ENCODE peak calls at places on chromosomes 2 and 18, in nine cellular contexts. One of them, this sample, is unnamed.

GRCh38 chr2:36456227-36456788 is 100.7 kb downstream of the CRIM1 start:
- DNase-seq in stimulated activated CD8-positive, alpha-beta memory T cell treated with anti-CD3 and anti-CD28 coated beads, Interleukin-15, amount 100 ng/mL, for 48 hours: no peak
- DNase-seq in activated CD4-positive, alpha-beta T cell treated with anti-CD3 and anti-CD28 coated beads, Interleukin-2, amount 10 ng/mL, durations not matched to agents 24 days and 14 days: no peak
- DNase-seq in naive thymus-derived CD8-positive, alpha-beta T cell: no peak
- DNase-seq in stimulated activated CD4-positive, alpha-beta T cell treated with anti-CD3 and anti-CD28 coated beads, Interleukin-12 subunit alpha, Interleukin-12 subunit beta, amount 100 ng/mL, for 4 hours: no peak
- DNase-seq in GM13977: no peak
- DNase-seq in progenitor cell of endocrine pancreas: no peak
- DNase-seq in neural crest cell: no peak
- DNase-seq in Right ventricle myocardium superior: peak; percentile 89
- DNase-seq in this sample: no peak

GRCh38 chr2:227615906-227616305 is 1.3 kb upstream of the SCYGR3 start:
- DNase-seq in stimulated activated CD8-positive, alpha-beta memory T cell treated with anti-CD3 and anti-CD28 coated beads, Interleukin-15, amount 100 ng/mL, for 48 hours: no peak
- DNase-seq in activated CD4-positive, alpha-beta T cell treated with anti-CD3 and anti-CD28 coated beads, Interleukin-2, amount 10 ng/mL, durations not matched to agents 24 days and 14 days: no peak
- DNase-seq in naive thymus-derived CD8-positive, alpha-beta T cell: no peak
- DNase-seq in stimulated activated CD4-positive, alpha-beta T cell treated with anti-CD3 and anti-CD28 coated beads, Interleukin-12 subunit alpha, Interleukin-12 subunit beta, amount 100 ng/mL, for 4 hours: no peak
- DNase-seq in GM13977: peak; percentile 6
- DNase-seq in progenitor cell of endocrine pancreas: no peak
- DNase-seq in neural crest cell: no peak
- DNase-seq in Right ventricle myocardium superior: no peak
- DNase-seq in this sample: no peak

GRCh38 chr18:36031407-36031806 is 36.0 kb downstream of the RPRD1A start:
- DNase-seq in stimulated activated CD8-positive, alpha-beta memory T cell treated with anti-CD3 and anti-CD28 coated beads, Interleukin-15, amount 100 ng/mL, for 48 hours: no peak
- DNase-seq in activated CD4-positive, alpha-beta T cell treated with anti-CD3 and anti-CD28 coated beads, Interleukin-2, amount 10 ng/mL, durations not matched to agents 24 days and 14 days: no peak
- DNase-seq in naive thymus-derived CD8-positive, alpha-beta T cell: no peak
- DNase-seq in stimulated activated CD4-positive, alpha-beta T cell treated with anti-CD3 and anti-CD28 coated beads, Interleukin-12 subunit alpha, Interleukin-12 subunit beta, amount 100 ng/mL, for 4 hours: no peak
- DNase-seq in GM13977: no peak
- DNase-seq in progenitor cell of endocrine pancreas: no peak
- DNase-seq in neural crest cell: no peak
- DNase-seq in Right ventricle myocardium superior: no peak
- DNase-seq in this sample: no peak

GRCh38 chr2:8000861-8001260 is 681.0 kb upstream of the ID2 start:
- DNase-seq in stimulated activated CD8-positive, alpha-beta memory T cell treated with anti-CD3 and anti-CD28 coated beads, Interleukin-15, amount 100 ng/mL, for 48 hours: no peak
- DNase-seq in activated CD4-positive, alpha-beta T cell treated with anti-CD3 and anti-CD28 coated beads, Interleukin-2, amount 10 ng/mL, durations not matched to agents 24 days and 14 days: no peak
- DNase-seq in naive thymus-derived CD8-positive, alpha-beta T cell: no peak
- DNase-seq in stimulated activated CD4-positive, alpha-beta T cell treated with anti-CD3 and anti-CD28 coated beads, Interleukin-12 subunit alpha, Interleukin-12 subunit beta, amount 100 ng/mL, for 4 hours: no peak
- DNase-seq in GM13977: no peak
- DNase-seq in progenitor cell of endocrine pancreas: no peak
- DNase-seq in neural crest cell: no peak
- DNase-seq in Right ventricle myocardium superior: no peak
- DNase-seq in this sample: no peak

GRCh38 chr2:220708366-220708765 is 863.7 kb downstream of the EPHA4 start:
- DNase-seq in stimulated activated CD8-positive, alpha-beta memory T cell treated with anti-CD3 and anti-CD28 coated beads, Interleukin-15, amount 100 ng/mL, for 48 hours: no peak
- DNase-seq in activated CD4-positive, alpha-beta T cell treated with anti-CD3 and anti-CD28 coated beads, Interleukin-2, amount 10 ng/mL, durations not matched to agents 24 days and 14 days: no peak
- DNase-seq in naive thymus-derived CD8-positive, alpha-beta T cell: no peak
- DNase-seq in stimulated activated CD4-positive, alpha-beta T cell treated with anti-CD3 and anti-CD28 coated beads, Interleukin-12 subunit alpha, Interleukin-12 subunit beta, amount 100 ng/mL, for 4 hours: no peak
- DNase-seq in GM13977: no peak
- DNase-seq in progenitor cell of endocrine pancreas: no peak
- DNase-seq in neural crest cell: no peak
- DNase-seq in Right ventricle myocardium superior: no peak
- DNase-seq in this sample: no peak

GRCh38 chr18:79503891-79504475 is 108.3 kb downstream of the NFATC1 start:
- DNase-seq in stimulated activated CD8-positive, alpha-beta memory T cell treated with anti-CD3 and anti-CD28 coated beads, Interleukin-15, amount 100 ng/mL, for 48 hours: no peak
- DNase-seq in activated CD4-positive, alpha-beta T cell treated with anti-CD3 and anti-CD28 coated beads, Interleukin-2, amount 10 ng/mL, durations not matched to agents 24 days and 14 days: no peak
- DNase-seq in naive thymus-derived CD8-positive, alpha-beta T cell: no peak
- DNase-seq in stimulated activated CD4-positive, alpha-beta T cell treated with anti-CD3 and anti-CD28 coated beads, Interleukin-12 subunit alpha, Interleukin-12 subunit beta, amount 100 ng/mL, for 4 hours: no peak
- DNase-seq in GM13977: no peak
- DNase-seq in progenitor cell of endocrine pancreas: no peak
- DNase-seq in neural crest cell: no peak
- DNase-seq in Right ventricle myocardium superior: no peak
- DNase-seq in this sample: no peak

GRCh38 chr2:148552675-148553331 is 91.7 kb upstream of the EPC2 start:
- DNase-seq in stimulated activated CD8-positive, alpha-beta memory T cell treated with anti-CD3 and anti-CD28 coated beads, Interleukin-15, amount 100 ng/mL, for 48 hours: no peak
- DNase-seq in activated CD4-positive, alpha-beta T cell treated with anti-CD3 and anti-CD28 coated beads, Interleukin-2, amount 10 ng/mL, durations not matched to agents 24 days and 14 days: peak; percentile 88
- DNase-seq in naive thymus-derived CD8-positive, alpha-beta T cell: peak; percentile 35
- DNase-seq in stimulated activated CD4-positive, alpha-beta T cell treated with anti-CD3 and anti-CD28 coated beads, Interleukin-12 subunit alpha, Interleukin-12 subunit beta, amount 100 ng/mL, for 4 hours: no peak
- DNase-seq in GM13977: peak; percentile 34
- DNase-seq in progenitor cell of endocrine pancreas: no peak
- DNase-seq in neural crest cell: no peak
- DNase-seq in Right ventricle myocardium superior: no peak
- DNase-seq in this sample: no peak

GRCh38 chr2:32783933-32784332 is 156.1 kb downstream of the TTC27 start:
- DNase-seq in stimulated activated CD8-positive, alpha-beta memory T cell treated with anti-CD3 and anti-CD28 coated beads, Interleukin-15, amount 100 ng/mL, for 48 hours: no peak
- DNase-seq in activated CD4-positive, alpha-beta T cell treated with anti-CD3 and anti-CD28 coated beads, Interleukin-2, amount 10 ng/mL, durations not matched to agents 24 days and 14 days: no peak
- DNase-seq in naive thymus-derived CD8-positive, alpha-beta T cell: no peak
- DNase-seq in stimulated activated CD4-positive, alpha-beta T cell treated with anti-CD3 and anti-CD28 coated beads, Interleukin-12 subunit alpha, Interleukin-12 subunit beta, amount 100 ng/mL, for 4 hours: no peak
- DNase-seq in GM13977: no peak
- DNase-seq in progenitor cell of endocrine pancreas: no peak
- DNase-seq in neural crest cell: no peak
- DNase-seq in Right ventricle myocardium superior: no peak
- DNase-seq in this sample: no peak

GRCh38 chr2:189954989-189955388 is 107.5 kb downstream of the MSTN start:
- DNase-seq in stimulated activated CD8-positive, alpha-beta memory T cell treated with anti-CD3 and anti-CD28 coated beads, Interleukin-15, amount 100 ng/mL, for 48 hours: no peak
- DNase-seq in activated CD4-positive, alpha-beta T cell treated with anti-CD3 and anti-CD28 coated beads, Interleukin-2, amount 10 ng/mL, durations not matched to agents 24 days and 14 days: no peak
- DNase-seq in naive thymus-derived CD8-positive, alpha-beta T cell: no peak
- DNase-seq in stimulated activated CD4-positive, alpha-beta T cell treated with anti-CD3 and anti-CD28 coated beads, Interleukin-12 subunit alpha, Interleukin-12 subunit beta, amount 100 ng/mL, for 4 hours: no peak
- DNase-seq in GM13977: no peak
- DNase-seq in progenitor cell of endocrine pancreas: no peak
- DNase-seq in neural crest cell: no peak
- DNase-seq in Right ventricle myocardium superior: no peak
- DNase-seq in this sample: no peak

GRCh38 chr18:57998461-57998860 is 45.6 kb upstream of the NEDD4L start:
- DNase-seq in stimulated activated CD8-positive, alpha-beta memory T cell treated with anti-CD3 and anti-CD28 coated beads, Interleukin-15, amount 100 ng/mL, for 48 hours: no peak
- DNase-seq in activated CD4-positive, alpha-beta T cell treated with anti-CD3 and anti-CD28 coated beads, Interleukin-2, amount 10 ng/mL, durations not matched to agents 24 days and 14 days: no peak
- DNase-seq in naive thymus-derived CD8-positive, alpha-beta T cell: no peak
- DNase-seq in stimulated activated CD4-positive, alpha-beta T cell treated with anti-CD3 and anti-CD28 coated beads, Interleukin-12 subunit alpha, Interleukin-12 subunit beta, amount 100 ng/mL, for 4 hours: no peak
- DNase-seq in GM13977: no peak
- DNase-seq in progenitor cell of endocrine pancreas: no peak
- DNase-seq in neural crest cell: no peak
- DNase-seq in Right ventricle myocardium superior: no peak
- DNase-seq in this sample: no peak

GRCh38 chr2:145431181-145431951 is 911.4 kb upstream of the ZEB2 start:
- DNase-seq in stimulated activated CD8-positive, alpha-beta memory T cell treated with anti-CD3 and anti-CD28 coated beads, Interleukin-15, amount 100 ng/mL, for 48 hours: no peak
- DNase-seq in activated CD4-positive, alpha-beta T cell treated with anti-CD3 and anti-CD28 coated beads, Interleukin-2, amount 10 ng/mL, durations not matched to agents 24 days and 14 days: no peak
- DNase-seq in naive thymus-derived CD8-positive, alpha-beta T cell: no peak
- DNase-seq in stimulated activated CD4-positive, alpha-beta T cell treated with anti-CD3 and anti-CD28 coated beads, Interleukin-12 subunit alpha, Interleukin-12 subunit beta, amount 100 ng/mL, for 4 hours: no peak
- DNase-seq in GM13977: no peak
- DNase-seq in progenitor cell of endocrine pancreas: no peak
- DNase-seq in neural crest cell: no peak
- DNase-seq in Right ventricle myocardium superior: no peak
- DNase-seq in this sample: no peak

GRCh38 chr2:8923173-8923572 is 80.3 kb downstream of the MBOAT2 start:
- DNase-seq in stimulated activated CD8-positive, alpha-beta memory T cell treated with anti-CD3 and anti-CD28 coated beads, Interleukin-15, amount 100 ng/mL, for 48 hours: no peak
- DNase-seq in activated CD4-positive, alpha-beta T cell treated with anti-CD3 and anti-CD28 coated beads, Interleukin-2, amount 10 ng/mL, durations not matched to agents 24 days and 14 days: no peak
- DNase-seq in naive thymus-derived CD8-positive, alpha-beta T cell: no peak
- DNase-seq in stimulated activated CD4-positive, alpha-beta T cell treated with anti-CD3 and anti-CD28 coated beads, Interleukin-12 subunit alpha, Interleukin-12 subunit beta, amount 100 ng/mL, for 4 hours: no peak
- DNase-seq in GM13977: no peak
- DNase-seq in progenitor cell of endocrine pancreas: no peak
- DNase-seq in neural crest cell: no peak
- DNase-seq in Right ventricle myocardium superior: no peak
- DNase-seq in this sample: no peak

GRCh38 chr2:74655579-74655978 is 1.5 kb downstream of the SEMA4F start:
- DNase-seq in stimulated activated CD8-positive, alpha-beta memory T cell treated with anti-CD3 and anti-CD28 coated beads, Interleukin-15, amount 100 ng/mL, for 48 hours: no peak
- DNase-seq in activated CD4-positive, alpha-beta T cell treated with anti-CD3 and anti-CD28 coated beads, Interleukin-2, amount 10 ng/mL, durations not matched to agents 24 days and 14 days: peak; percentile 52
- DNase-seq in naive thymus-derived CD8-positive, alpha-beta T cell: no peak
- DNase-seq in stimulated activated CD4-positive, alpha-beta T cell treated with anti-CD3 and anti-CD28 coated beads, Interleukin-12 subunit alpha, Interleukin-12 subunit beta, amount 100 ng/mL, for 4 hours: no peak
- DNase-seq in GM13977: no peak
- DNase-seq in progenitor cell of endocrine pancreas: no peak
- DNase-seq in neural crest cell: no peak
- DNase-seq in Right ventricle myocardium superior: no peak
- DNase-seq in this sample: no peak

GRCh38 chr18:36157441-36157840 is 27.7 kb downstream of the ELP2 start:
- DNase-seq in stimulated activated CD8-positive, alpha-beta memory T cell treated with anti-CD3 and anti-CD28 coated beads, Interleukin-15, amount 100 ng/mL, for 48 hours: no peak
- DNase-seq in activated CD4-positive, alpha-beta T cell treated with anti-CD3 and anti-CD28 coated beads, Interleukin-2, amount 10 ng/mL, durations not matched to agents 24 days and 14 days: no peak
- DNase-seq in naive thymus-derived CD8-positive, alpha-beta T cell: no peak
- DNase-seq in stimulated activated CD4-positive, alpha-beta T cell treated with anti-CD3 and anti-CD28 coated beads, Interleukin-12 subunit alpha, Interleukin-12 subunit beta, amount 100 ng/mL, for 4 hours: no peak
- DNase-seq in GM13977: no peak
- DNase-seq in progenitor cell of endocrine pancreas: no peak
- DNase-seq in neural crest cell: no peak
- DNase-seq in Right ventricle myocardium superior: no peak
- DNase-seq in this sample: no peak

GRCh38 chr2:207749873-207750272 is 19.8 kb downstream of the FZD5 start:
- DNase-seq in stimulated activated CD8-positive, alpha-beta memory T cell treated with anti-CD3 and anti-CD28 coated beads, Interleukin-15, amount 100 ng/mL, for 48 hours: no peak
- DNase-seq in activated CD4-positive, alpha-beta T cell treated with anti-CD3 and anti-CD28 coated beads, Interleukin-2, amount 10 ng/mL, durations not matched to agents 24 days and 14 days: no peak
- DNase-seq in naive thymus-derived CD8-positive, alpha-beta T cell: no peak
- DNase-seq in stimulated activated CD4-positive, alpha-beta T cell treated with anti-CD3 and anti-CD28 coated beads, Interleukin-12 subunit alpha, Interleukin-12 subunit beta, amount 100 ng/mL, for 4 hours: no peak
- DNase-seq in GM13977: no peak
- DNase-seq in progenitor cell of endocrine pancreas: no peak
- DNase-seq in neural crest cell: no peak
- DNase-seq in Right ventricle myocardium superior: no peak
- DNase-seq in this sample: no peak

GRCh38 chr2:58638256-58638795 is 397.2 kb upstream of the FANCL start:
- DNase-seq in stimulated activated CD8-positive, alpha-beta memory T cell treated with anti-CD3 and anti-CD28 coated beads, Interleukin-15, amount 100 ng/mL, for 48 hours: no peak
- DNase-seq in activated CD4-positive, alpha-beta T cell treated with anti-CD3 and anti-CD28 coated beads, Interleukin-2, amount 10 ng/mL, durations not matched to agents 24 days and 14 days: no peak
- DNase-seq in naive thymus-derived CD8-positive, alpha-beta T cell: no peak
- DNase-seq in stimulated activated CD4-positive, alpha-beta T cell treated with anti-CD3 and anti-CD28 coated beads, Interleukin-12 subunit alpha, Interleukin-12 subunit beta, amount 100 ng/mL, for 4 hours: no peak
- DNase-seq in GM13977: no peak
- DNase-seq in progenitor cell of endocrine pancreas: no peak
- DNase-seq in neural crest cell: no peak
- DNase-seq in Right ventricle myocardium superior: no peak
- DNase-seq in this sample: no peak

GRCh38 chr2:1265454-1265853 is 147.8 kb upstream of the TPO start:
- DNase-seq in stimulated activated CD8-positive, alpha-beta memory T cell treated with anti-CD3 and anti-CD28 coated beads, Interleukin-15, amount 100 ng/mL, for 48 hours: no peak
- DNase-seq in activated CD4-positive, alpha-beta T cell treated with anti-CD3 and anti-CD28 coated beads, Interleukin-2, amount 10 ng/mL, durations not matched to agents 24 days and 14 days: no peak
- DNase-seq in naive thymus-derived CD8-positive, alpha-beta T cell: no peak
- DNase-seq in stimulated activated CD4-positive, alpha-beta T cell treated with anti-CD3 and anti-CD28 coated beads, Interleukin-12 subunit alpha, Interleukin-12 subunit beta, amount 100 ng/mL, for 4 hours: no peak
- DNase-seq in GM13977: no peak
- DNase-seq in progenitor cell of endocrine pancreas: no peak
- DNase-seq in neural crest cell: no peak
- DNase-seq in Right ventricle myocardium superior: no peak
- DNase-seq in this sample: no peak

GRCh38 chr2:99804969-99805368 is 315.2 kb upstream of the REV1 start:
- DNase-seq in stimulated activated CD8-positive, alpha-beta memory T cell treated with anti-CD3 and anti-CD28 coated beads, Interleukin-15, amount 100 ng/mL, for 48 hours: no peak
- DNase-seq in activated CD4-positive, alpha-beta T cell treated with anti-CD3 and anti-CD28 coated beads, Interleukin-2, amount 10 ng/mL, durations not matched to agents 24 days and 14 days: no peak
- DNase-seq in naive thymus-derived CD8-positive, alpha-beta T cell: no peak
- DNase-seq in stimulated activated CD4-positive, alpha-beta T cell treated with anti-CD3 and anti-CD28 coated beads, Interleukin-12 subunit alpha, Interleukin-12 subunit beta, amount 100 ng/mL, for 4 hours: no peak
- DNase-seq in GM13977: no peak
- DNase-seq in progenitor cell of endocrine pancreas: no peak
- DNase-seq in neural crest cell: no peak
- DNase-seq in Right ventricle myocardium superior: no peak
- DNase-seq in this sample: no peak

GRCh38 chr2:109258905-109259540 is 130.0 kb downstream of the SH3RF3 start:
- DNase-seq in stimulated activated CD8-positive, alpha-beta memory T cell treated with anti-CD3 and anti-CD28 coated beads, Interleukin-15, amount 100 ng/mL, for 48 hours: no peak
- DNase-seq in activated CD4-positive, alpha-beta T cell treated with anti-CD3 and anti-CD28 coated beads, Interleukin-2, amount 10 ng/mL, durations not matched to agents 24 days and 14 days: no peak
- DNase-seq in naive thymus-derived CD8-positive, alpha-beta T cell: no peak
- DNase-seq in stimulated activated CD4-positive, alpha-beta T cell treated with anti-CD3 and anti-CD28 coated beads, Interleukin-12 subunit alpha, Interleukin-12 subunit beta, amount 100 ng/mL, for 4 hours: no peak
- DNase-seq in GM13977: no peak
- DNase-seq in progenitor cell of endocrine pancreas: no peak
- DNase-seq in neural crest cell: no peak
- DNase-seq in Right ventricle myocardium superior: no peak
- DNase-seq in this sample: no peak

GRCh38 chr18:75072672-75073371 is 136.1 kb downstream of the PTGR3 start:
- DNase-seq in stimulated activated CD8-positive, alpha-beta memory T cell treated with anti-CD3 and anti-CD28 coated beads, Interleukin-15, amount 100 ng/mL, for 48 hours: no peak
- DNase-seq in activated CD4-positive, alpha-beta T cell treated with anti-CD3 and anti-CD28 coated beads, Interleukin-2, amount 10 ng/mL, durations not matched to agents 24 days and 14 days: no peak
- DNase-seq in naive thymus-derived CD8-positive, alpha-beta T cell: no peak
- DNase-seq in stimulated activated CD4-positive, alpha-beta T cell treated with anti-CD3 and anti-CD28 coated beads, Interleukin-12 subunit alpha, Interleukin-12 subunit beta, amount 100 ng/mL, for 4 hours: no peak
- DNase-seq in GM13977: no peak
- DNase-seq in progenitor cell of endocrine pancreas: no peak
- DNase-seq in neural crest cell: no peak
- DNase-seq in Right ventricle myocardium superior: no peak
- DNase-seq in this sample: no peak

GRCh38 chr18:50862401-50862800 is 16.5 kb upstream of the ME2 start:
- DNase-seq in stimulated activated CD8-positive, alpha-beta memory T cell treated with anti-CD3 and anti-CD28 coated beads, Interleukin-15, amount 100 ng/mL, for 48 hours: no peak
- DNase-seq in activated CD4-positive, alpha-beta T cell treated with anti-CD3 and anti-CD28 coated beads, Interleukin-2, amount 10 ng/mL, durations not matched to agents 24 days and 14 days: no peak
- DNase-seq in naive thymus-derived CD8-positive, alpha-beta T cell: no peak
- DNase-seq in stimulated activated CD4-positive, alpha-beta T cell treated with anti-CD3 and anti-CD28 coated beads, Interleukin-12 subunit alpha, Interleukin-12 subunit beta, amount 100 ng/mL, for 4 hours: no peak
- DNase-seq in GM13977: no peak
- DNase-seq in progenitor cell of endocrine pancreas: no peak
- DNase-seq in neural crest cell: no peak
- DNase-seq in Right ventricle myocardium superior: no peak
- DNase-seq in this sample: no peak

GRCh38 chr2:174047746-174048145 is 82.6 kb upstream of the SP3 start:
- DNase-seq in stimulated activated CD8-positive, alpha-beta memory T cell treated with anti-CD3 and anti-CD28 coated beads, Interleukin-15, amount 100 ng/mL, for 48 hours: no peak
- DNase-seq in activated CD4-positive, alpha-beta T cell treated with anti-CD3 and anti-CD28 coated beads, Interleukin-2, amount 10 ng/mL, durations not matched to agents 24 days and 14 days: no peak
- DNase-seq in naive thymus-derived CD8-positive, alpha-beta T cell: no peak
- DNase-seq in stimulated activated CD4-positive, alpha-beta T cell treated with anti-CD3 and anti-CD28 coated beads, Interleukin-12 subunit alpha, Interleukin-12 subunit beta, amount 100 ng/mL, for 4 hours: no peak
- DNase-seq in GM13977: no peak
- DNase-seq in progenitor cell of endocrine pancreas: no peak
- DNase-seq in neural crest cell: no peak
- DNase-seq in Right ventricle myocardium superior: no peak
- DNase-seq in this sample: no peak

GRCh38 chr2:217530399-217531100 is 472.2 kb downstream of the TNS1 start:
- DNase-seq in stimulated activated CD8-positive, alpha-beta memory T cell treated with anti-CD3 and anti-CD28 coated beads, Interleukin-15, amount 100 ng/mL, for 48 hours: no peak
- DNase-seq in activated CD4-positive, alpha-beta T cell treated with anti-CD3 and anti-CD28 coated beads, Interleukin-2, amount 10 ng/mL, durations not matched to agents 24 days and 14 days: peak; percentile 14
- DNase-seq in naive thymus-derived CD8-positive, alpha-beta T cell: no peak
- DNase-seq in stimulated activated CD4-positive, alpha-beta T cell treated with anti-CD3 and anti-CD28 coated beads, Interleukin-12 subunit alpha, Interleukin-12 subunit beta, amount 100 ng/mL, for 4 hours: no peak
- DNase-seq in GM13977: no peak
- DNase-seq in progenitor cell of endocrine pancreas: no peak
- DNase-seq in neural crest cell: no peak
- DNase-seq in Right ventricle myocardium superior: peak; percentile 55
- DNase-seq in this sample: no peak

GRCh38 chr2:726158-726557 is 49.0 kb upstream of the TMEM18 start:
- DNase-seq in stimulated activated CD8-positive, alpha-beta memory T cell treated with anti-CD3 and anti-CD28 coated beads, Interleukin-15, amount 100 ng/mL, for 48 hours: no peak
- DNase-seq in activated CD4-positive, alpha-beta T cell treated with anti-CD3 and anti-CD28 coated beads, Interleukin-2, amount 10 ng/mL, durations not matched to agents 24 days and 14 days: no peak
- DNase-seq in naive thymus-derived CD8-positive, alpha-beta T cell: no peak
- DNase-seq in stimulated activated CD4-positive, alpha-beta T cell treated with anti-CD3 and anti-CD28 coated beads, Interleukin-12 subunit alpha, Interleukin-12 subunit beta, amount 100 ng/mL, for 4 hours: no peak
- DNase-seq in GM13977: peak; percentile 58
- DNase-seq in progenitor cell of endocrine pancreas: no peak
- DNase-seq in neural crest cell: no peak
- DNase-seq in Right ventricle myocardium superior: no peak
- DNase-seq in this sample: no peak

GRCh38 chr2:131034122-131035051 is 58.9 kb downstream of the FAM168B start:
- DNase-seq in stimulated activated CD8-positive, alpha-beta memory T cell treated with anti-CD3 and anti-CD28 coated beads, Interleukin-15, amount 100 ng/mL, for 48 hours: no peak
- DNase-seq in activated CD4-positive, alpha-beta T cell treated with anti-CD3 and anti-CD28 coated beads, Interleukin-2, amount 10 ng/mL, durations not matched to agents 24 days and 14 days: no peak
- DNase-seq in naive thymus-derived CD8-positive, alpha-beta T cell: peak; percentile 38
- DNase-seq in stimulated activated CD4-positive, alpha-beta T cell treated with anti-CD3 and anti-CD28 coated beads, Interleukin-12 subunit alpha, Interleukin-12 subunit beta, amount 100 ng/mL, for 4 hours: peak; percentile 28
- DNase-seq in GM13977: no peak
- DNase-seq in progenitor cell of endocrine pancreas: peak; percentile 42
- DNase-seq in neural crest cell: peak; percentile 48
- DNase-seq in Right ventricle myocardium superior: no peak
- DNase-seq in this sample: no peak

GRCh38 chr2:28381225-28382180 is 11.2 kb upstream of the FOSL2 start:
- DNase-seq in stimulated activated CD8-positive, alpha-beta memory T cell treated with anti-CD3 and anti-CD28 coated beads, Interleukin-15, amount 100 ng/mL, for 48 hours: no peak
- DNase-seq in activated CD4-positive, alpha-beta T cell treated with anti-CD3 and anti-CD28 coated beads, Interleukin-2, amount 10 ng/mL, durations not matched to agents 24 days and 14 days: no peak
- DNase-seq in naive thymus-derived CD8-positive, alpha-beta T cell: no peak
- DNase-seq in stimulated activated CD4-positive, alpha-beta T cell treated with anti-CD3 and anti-CD28 coated beads, Interleukin-12 subunit alpha, Interleukin-12 subunit beta, amount 100 ng/mL, for 4 hours: no peak
- DNase-seq in GM13977: no peak
- DNase-seq in progenitor cell of endocrine pancreas: peak; percentile 21
- DNase-seq in neural crest cell: no peak
- DNase-seq in Right ventricle myocardium superior: no peak
- DNase-seq in this sample: no peak

GRCh38 chr2:182522428-182522896 is 95.6 kb upstream of the PDE1A start:
- DNase-seq in stimulated activated CD8-positive, alpha-beta memory T cell treated with anti-CD3 and anti-CD28 coated beads, Interleukin-15, amount 100 ng/mL, for 48 hours: no peak
- DNase-seq in activated CD4-positive, alpha-beta T cell treated with anti-CD3 and anti-CD28 coated beads, Interleukin-2, amount 10 ng/mL, durations not matched to agents 24 days and 14 days: no peak
- DNase-seq in naive thymus-derived CD8-positive, alpha-beta T cell: no peak
- DNase-seq in stimulated activated CD4-positive, alpha-beta T cell treated with anti-CD3 and anti-CD28 coated beads, Interleukin-12 subunit alpha, Interleukin-12 subunit beta, amount 100 ng/mL, for 4 hours: no peak
- DNase-seq in GM13977: no peak
- DNase-seq in progenitor cell of endocrine pancreas: no peak
- DNase-seq in neural crest cell: no peak
- DNase-seq in Right ventricle myocardium superior: no peak
- DNase-seq in this sample: no peak

GRCh38 chr2:16625201-16625729 is 40.4 kb downstream of the CYRIA start:
- DNase-seq in stimulated activated CD8-positive, alpha-beta memory T cell treated with anti-CD3 and anti-CD28 coated beads, Interleukin-15, amount 100 ng/mL, for 48 hours: no peak
- DNase-seq in activated CD4-positive, alpha-beta T cell treated with anti-CD3 and anti-CD28 coated beads, Interleukin-2, amount 10 ng/mL, durations not matched to agents 24 days and 14 days: no peak
- DNase-seq in naive thymus-derived CD8-positive, alpha-beta T cell: no peak
- DNase-seq in stimulated activated CD4-positive, alpha-beta T cell treated with anti-CD3 and anti-CD28 coated beads, Interleukin-12 subunit alpha, Interleukin-12 subunit beta, amount 100 ng/mL, for 4 hours: no peak
- DNase-seq in GM13977: no peak
- DNase-seq in progenitor cell of endocrine pancreas: no peak
- DNase-seq in neural crest cell: no peak
- DNase-seq in Right ventricle myocardium superior: no peak
- DNase-seq in this sample: no peak

GRCh38 chr2:110770696-110771425 is 38.5 kb downstream of the ACOXL start:
- DNase-seq in stimulated activated CD8-positive, alpha-beta memory T cell treated with anti-CD3 and anti-CD28 coated beads, Interleukin-15, amount 100 ng/mL, for 48 hours: no peak
- DNase-seq in activated CD4-positive, alpha-beta T cell treated with anti-CD3 and anti-CD28 coated beads, Interleukin-2, amount 10 ng/mL, durations not matched to agents 24 days and 14 days: no peak
- DNase-seq in naive thymus-derived CD8-positive, alpha-beta T cell: no peak
- DNase-seq in stimulated activated CD4-positive, alpha-beta T cell treated with anti-CD3 and anti-CD28 coated beads, Interleukin-12 subunit alpha, Interleukin-12 subunit beta, amount 100 ng/mL, for 4 hours: no peak
- DNase-seq in GM13977: no peak
- DNase-seq in progenitor cell of endocrine pancreas: no peak
- DNase-seq in neural crest cell: no peak
- DNase-seq in Right ventricle myocardium superior: peak; percentile 50
- DNase-seq in this sample: no peak

This sample was measured in iPS DF 6.9.